ENCODE peak calls at places on chromosomes 13 and 19, in eight cellular contexts. X is anterior cingulate cortex; I is SK-MEL-5; T is ureter; M is activated CD8-positive, alpha-beta memory T cell treated with anti-CD3 and anti-CD28 coated beads for 1 hour; Y is myocyte; K is GM04504; O is GM13976. H is an unnamed sample.

GRCh38 chr19:35030257-35031071 is at the start of gene SCN1B:
- DNase-seq in X (peak), I (peak), T (peak), M (peak), Y (peak), K (no peak), O (peak), H (no peak)

GRCh38 chr19:51621178-51621577 is 9.0 kb downstream of the SIGLEC5 start:
- DNase-seq in X (no peak), I (no peak), T (no peak), M (no peak), Y (no peak), K (no peak), O (peak), H (no peak)

GRCh38 chr19:35226748-35227147 is 1.8 kb downstream of the FAM187B start:
- DNase-seq in X (no peak), I (no peak), T (peak), M (no peak), Y (no peak), K (no peak), O (peak), H (no peak)

GRCh38 chr19:47699360-47699917 is 13.8 kb upstream of the EHD2 start:
- DNase-seq in X (no peak), I (peak), T (no peak), M (peak), Y (peak), K (no peak), O (peak), H (no peak)

GRCh38 chr13:55219538-55219937 is 1921.2 kb upstream of the PRR20A start:
- DNase-seq in X (no peak), I (no peak), T (no peak), M (no peak), Y (no peak), K (no peak), O (no peak), H (no peak)

GRCh38 chr13:111531505-111531904 is 211.1 kb downstream of the TEX29 start:
- DNase-seq in X (no peak), I (peak), T (no peak), M (no peak), Y (peak), K (no peak), O (no peak), H (no peak)

GRCh38 chr13:74550039-74550438 is 415.8 kb upstream of the KLF12 start:
- DNase-seq in X (no peak), I (no peak), T (no peak), M (no peak), Y (no peak), K (no peak), O (no peak), H (no peak)

GRCh38 chr19:2554856-2555255 is 78.9 kb downstream of the GADD45B start:
- DNase-seq in X (no peak), I (no peak), T (no peak), M (no peak), Y (no peak), K (no peak), O (no peak), H (no peak)

GRCh38 chr13:99805361-99805760 is 166.2 kb downstream of the ZIC5 start:
- DNase-seq in X (no peak), I (no peak), T (no peak), M (no peak), Y (no peak), K (no peak), O (no peak), H (no peak)

GRCh38 chr13:35994131-35994966 is 136.8 kb downstream of the DCLK1 start:
- DNase-seq in X (peak), I (no peak), T (peak), M (no peak), Y (peak), K (peak), O (no peak), H (no peak)

GRCh38 chr19:46435009-46435408 is 6.3 kb upstream of the PNMA8C start:
- DNase-seq in X (peak), I (peak), T (no peak), M (no peak), Y (no peak), K (no peak), O (no peak), H (no peak)

GRCh38 chr19:15863272-15863671 is 34.6 kb downstream of the CYP4F2 start:
- DNase-seq in X (no peak), I (no peak), T (no peak), M (no peak), Y (no peak), K (no peak), O (no peak), H (no peak)

GRCh38 chr13:92530364-92530763 is 696.2 kb upstream of the GPC6 start:
- DNase-seq in X (no peak), I (no peak), T (no peak), M (no peak), Y (no peak), K (no peak), O (no peak), H (no peak)

GRCh38 chr19:1020868-1021425 is at the start of gene TMEM259:
- DNase-seq in X (peak), I (peak), T (peak), M (peak), Y (peak), K (peak), O (peak), H (peak)

GRCh38 chr13:109331898-109332297 is 454.5 kb downstream of the IRS2 start:
- DNase-seq in X (no peak), I (no peak), T (no peak), M (no peak), Y (peak), K (no peak), O (no peak), H (no peak)

GRCh38 chr13:72504026-72504925 is 223.2 kb downstream of the MZT1 start:
- DNase-seq in X (no peak), I (no peak), T (no peak), M (no peak), Y (no peak), K (no peak), O (no peak), H (no peak)

GRCh38 chr19:48487944-48488343 is 18.8 kb downstream of the CYTH2 start:
- DNase-seq in X (peak), I (no peak), T (peak), M (no peak), Y (peak), K (peak), O (no peak), H (no peak)

GRCh38 chr13:36345438-36346221 is 564 bp downstream of the SPART start:
- DNase-seq in X (peak), I (peak), T (peak), M (peak), Y (peak), K (peak), O (no peak), H (no peak)

GRCh38 chr13:50798923-50799322 is 44.6 kb downstream of the DLEU7 start:
- DNase-seq in X (no peak), I (no peak), T (no peak), M (no peak), Y (peak), K (peak), O (no peak), H (no peak)

GRCh38 chr13:93029536-93029935 is 197.1 kb upstream of the GPC6 start:
- DNase-seq in X (no peak), I (no peak), T (no peak), M (no peak), Y (no peak), K (no peak), O (no peak), H (no peak)

H was measured in cerebellar nuclear complex.